ENCODE peak calls at places on chromosome 14, in four cellular contexts. U is fibroblast of the aortic adventitia, A is dorsolateral prefrontal cortex, W is ovary. O is an unnamed sample.

GRCh38 chr14:94423465-94424056 is 29.0 kb downstream of the SERPINA11 start:
- DNase-seq in U (peak), A (peak), W (peak), O (peak)

GRCh38 chr14:77043177-77043983 is 14.9 kb upstream of the IRF2BPL start:
- DNase-seq in U (peak), A (peak), W (peak), O (peak)

GRCh38 chr14:50225974-50226297 is 5.4 kb downstream of the SOS2 start:
- DNase-seq in U (no peak), A (no peak), W (no peak), O (no peak)

GRCh38 chr14:54444701-54445100 is 3.5 kb upstream of the CNIH1 start:
- DNase-seq in U (no peak), A (no peak), W (no peak), O (peak)

GRCh38 chr14:80325112-80325511 is 113.8 kb upstream of the DIO2 start:
- DNase-seq in U (no peak), A (no peak), W (no peak), O (no peak)

GRCh38 chr14:95818581-95818980 is 58.1 kb upstream of the TUNAR start:
- DNase-seq in U (no peak), A (no peak), W (no peak), O (no peak)

GRCh38 chr14:47539065-47539464 is 136.3 kb downstream of the MDGA2 start:
- DNase-seq in U (no peak), A (peak), W (no peak), O (peak)

GRCh38 chr14:24609667-24610344 is at the start of gene GZMH:
- DNase-seq in U (no peak), A (no peak), W (no peak), O (no peak)

GRCh38 chr14:59013672-59014298 is 174.7 kb upstream of the DAAM1 start:
- DNase-seq in U (peak), A (no peak), W (no peak), O (peak)

GRCh38 chr14:61561144-61561543 is 134.2 kb upstream of the HIF1A start:
- DNase-seq in U (peak), A (no peak), W (no peak), O (peak)

GRCh38 chr14:105635560-105635959 is 109.2 kb downstream of the TMEM121 start:
- DNase-seq in U (no peak), A (no peak), W (no peak), O (no peak)

GRCh38 chr14:76977793-76978730 is 50.4 kb downstream of the IRF2BPL start:
- DNase-seq in U (peak), A (no peak), W (peak), O (peak)

GRCh38 chr14:24086193-24086955 is 7.7 kb upstream of the PCK2 start:
- DNase-seq in U (no peak), A (no peak), W (no peak), O (no peak)

GRCh38 chr14:105294142-105294597 is 6.6 kb downstream of the BRF1 start:
- DNase-seq in U (peak), A (peak), W (no peak), O (no peak)

GRCh38 chr14:28875937-28876910 is 109.6 kb downstream of the FOXG1 start:
- DNase-seq in U (no peak), A (no peak), W (no peak), O (no peak)

GRCh38 chr14:86788229-86788628 is 1204.8 kb downstream of the GALC start:
- DNase-seq in U (peak), A (no peak), W (no peak), O (peak)

GRCh38 chr14:90521121-90521929 is 124.5 kb downstream of the CALM1 start:
- DNase-seq in U (peak), A (no peak), W (peak), O (no peak)

GRCh38 chr14:102323102-102323501 is 3.6 kb downstream of the ZNF839 start:
- DNase-seq in U (peak), A (peak), W (peak), O (peak)

GRCh38 chr14:35814371-35815005 is 5.4 kb upstream of the RALGAPA1 start:
- DNase-seq in U (peak), A (no peak), W (no peak), O (peak)

GRCh38 chr14:101559624-101560533 is 1.4 kb upstream of the DIO3 start:
- DNase-seq in U (no peak), A (no peak), W (peak), O (no peak)

GRCh38 chr14:63470877-63471565 is 72.2 kb downstream of the PPP2R5E start:
- DNase-seq in U (peak), A (no peak), W (no peak), O (peak)

GRCh38 chr14:72154645-72155378 is 222.6 kb downstream of the RGS6 start:
- DNase-seq in U (no peak), A (no peak), W (no peak), O (no peak)

GRCh38 chr14:77140937-77141591 is 527 bp downstream of the ZDHHC22 start:
- DNase-seq in U (no peak), A (no peak), W (no peak), O (peak)

GRCh38 chr14:91292476-91292875 is 48.0 kb upstream of the GPR68 start:
- DNase-seq in U (no peak), A (no peak), W (no peak), O (no peak)

GRCh38 chr14:52695481-52696091 is at the start of gene ERO1A:
- DNase-seq in U (peak), A (peak), W (peak), O (peak)

GRCh38 chr14:46490150-46490769 is 161.3 kb downstream of the RPL10L start:
- DNase-seq in U (no peak), A (no peak), W (no peak), O (no peak)

GRCh38 chr14:75650253-75651058 is 10.2 kb downstream of the ERG28 start:
- DNase-seq in U (no peak), A (no peak), W (no peak), O (no peak)

GRCh38 chr14:23640524-23641141 is 4.5 kb downstream of the DHRS2 start:
- DNase-seq in U (peak), A (no peak), W (peak), O (peak)

GRCh38 chr14:67461341-67461985 is 27.1 kb downstream of the TMEM229B start:
- DNase-seq in U (peak), A (no peak), W (no peak), O (peak)

GRCh38 chr14:59199614-59200013 is 11.1 kb downstream of the DAAM1 start:
- DNase-seq in U (no peak), A (no peak), W (no peak), O (no peak)

GRCh38 chr14:61462566-61463195 is 141.3 kb downstream of the PRKCH start:
- DNase-seq in U (peak), A (no peak), W (no peak), O (peak)

GRCh38 chr14:93329965-93330608 is 2.7 kb downstream of the BTBD7 start:
- DNase-seq in U (no peak), A (no peak), W (no peak), O (no peak)

GRCh38 chr14:59407246-59407615 is 57.9 kb downstream of the GPR135 start:
- DNase-seq in U (peak), A (no peak), W (no peak), O (peak)

GRCh38 chr14:51855234-51855633 is 5.2 kb upstream of the GNG2 start:
- DNase-seq in U (no peak), A (no peak), W (no peak), O (peak)

GRCh38 chr14:87805315-87805723 is 187.7 kb downstream of the GALC start:
- DNase-seq in U (peak), A (no peak), W (no peak), O (peak)

GRCh38 chr14:100285021-100285912 is 21.0 kb downstream of the SLC25A29 start:
- DNase-seq in U (peak), A (no peak), W (peak), O (peak)
- H3K4me3 ChIP-seq in U (peak), A (peak), W (peak), O (peak)

GRCh38 chr14:30681752-30682355 is 59.7 kb downstream of the SCFD1 start:
- DNase-seq in U (peak), A (no peak), W (no peak), O (peak)
- TF ChIP-seq CTCF in U (peak), A (no peak), W (no peak), O (peak)

GRCh38 chr14:99205086-99205688 is 66.8 kb downstream of the BCL11B start:
- DNase-seq in U (no peak), A (no peak), W (no peak), O (no peak)
- H3K4me3 ChIP-seq in U (no peak), A (no peak), W (no peak), O (no peak)

DNA sequence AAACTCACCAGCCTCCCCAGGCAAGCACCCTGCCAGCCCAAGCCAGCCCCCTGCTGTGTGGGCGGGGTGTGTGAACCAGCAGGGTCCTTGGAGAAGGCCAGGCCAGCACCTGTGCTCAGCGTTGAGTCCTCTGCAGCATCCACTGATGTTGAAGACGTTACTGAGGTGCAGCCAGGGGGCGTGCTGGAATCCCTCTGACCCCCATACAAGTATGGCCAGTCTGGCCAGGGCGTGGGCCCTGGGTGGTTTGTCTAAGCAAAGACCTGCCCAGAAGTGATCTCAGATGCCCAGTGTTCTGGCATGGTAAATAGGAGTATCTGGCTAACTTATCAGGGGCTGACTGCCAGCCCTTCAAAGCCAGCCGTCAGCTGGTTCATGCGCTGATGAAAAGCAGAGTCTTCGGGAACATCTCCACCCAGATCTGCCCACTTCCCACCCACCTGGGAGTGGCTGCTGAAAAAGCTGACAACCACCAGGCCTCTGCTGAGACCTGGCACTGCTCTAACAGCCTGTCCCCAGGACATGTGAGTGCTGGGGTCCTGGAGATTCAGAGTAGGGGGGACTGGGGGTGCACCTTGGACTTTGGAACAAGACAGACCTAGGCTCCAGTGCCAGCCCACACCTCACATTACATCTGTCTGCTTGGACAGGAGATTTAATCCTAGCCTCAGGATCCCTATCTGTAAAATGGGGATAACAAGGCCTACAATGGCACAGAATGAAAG is 41.1 kb downstream of the ACTN1 start:
- DNase-seq in U (no peak), A (no peak), W (no peak), O (peak)
- TF ChIP-seq CTCF in U (no peak), A (no peak), W (no peak), O (peak)

GRCh38 chr14:74349757-74350156 is 1.5 kb downstream of the VRTN start:
- DNase-seq in U (no peak), A (no peak), W (no peak), O (no peak)

GRCh38 chr14:74350211-74350943 is 2.1 kb downstream of the VRTN start:
- DNase-seq in U (no peak), A (no peak), W (no peak), O (no peak)

GRCh38 chr14:74348241-74348734 is at the start of gene VRTN:
- DNase-seq in U (no peak), A (no peak), W (no peak), O (no peak)

GRCh38 chr14:74347795-74348100 is 523 bp upstream of the VRTN start:
- DNase-seq in U (no peak), A (no peak), W (no peak), O (no peak)

DNA sequence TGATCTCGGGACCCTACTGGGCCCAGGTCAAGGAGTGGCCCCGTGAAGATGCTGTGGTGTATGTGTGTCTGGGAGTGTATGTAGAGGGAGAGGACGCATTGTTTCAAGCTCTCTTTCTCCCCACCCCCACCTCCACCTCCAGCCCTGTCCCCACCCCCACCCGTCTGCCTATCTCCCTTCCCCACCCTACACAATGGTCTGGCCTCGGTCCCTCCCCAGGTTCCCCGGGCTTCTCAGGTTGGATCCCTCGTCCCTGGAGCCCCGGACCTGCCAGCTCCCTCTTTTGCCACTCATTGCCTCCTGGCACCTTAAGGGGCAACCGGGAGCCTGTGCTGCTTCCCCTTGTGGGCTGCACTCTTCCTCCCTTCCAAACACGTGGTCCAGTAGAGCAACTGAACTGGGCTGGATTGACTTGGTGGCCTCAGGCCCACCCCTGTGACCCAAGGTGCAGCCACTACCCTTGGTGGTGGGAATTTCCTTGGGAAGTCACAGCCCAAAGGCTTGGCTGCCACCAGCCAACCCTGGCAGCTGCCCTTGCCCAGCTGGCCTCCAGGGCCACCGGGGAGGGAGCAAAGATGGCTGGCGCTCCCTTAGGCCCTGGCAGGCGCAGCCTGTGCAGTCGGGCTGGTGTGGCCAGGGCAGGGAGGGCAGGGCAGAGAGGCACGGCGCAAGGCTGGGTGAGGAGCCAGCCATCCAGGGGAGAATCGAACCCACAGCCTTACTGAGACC is 628 bp downstream of the VRTN start:
- DNase-seq in U (no peak), A (no peak), W (no peak), O (no peak)
- H3K4me3 ChIP-seq in U (no peak), A (no peak), W (no peak), O (no peak)

GRCh38 chr14:22002860-22003284 is 329.3 kb upstream of the OR4E1 start:
- DNase-seq in U (no peak), A (no peak), W (no peak), O (no peak)
- TF ChIP-seq CTCF in U (no peak), A (peak), W (no peak), O (peak)

DNA sequence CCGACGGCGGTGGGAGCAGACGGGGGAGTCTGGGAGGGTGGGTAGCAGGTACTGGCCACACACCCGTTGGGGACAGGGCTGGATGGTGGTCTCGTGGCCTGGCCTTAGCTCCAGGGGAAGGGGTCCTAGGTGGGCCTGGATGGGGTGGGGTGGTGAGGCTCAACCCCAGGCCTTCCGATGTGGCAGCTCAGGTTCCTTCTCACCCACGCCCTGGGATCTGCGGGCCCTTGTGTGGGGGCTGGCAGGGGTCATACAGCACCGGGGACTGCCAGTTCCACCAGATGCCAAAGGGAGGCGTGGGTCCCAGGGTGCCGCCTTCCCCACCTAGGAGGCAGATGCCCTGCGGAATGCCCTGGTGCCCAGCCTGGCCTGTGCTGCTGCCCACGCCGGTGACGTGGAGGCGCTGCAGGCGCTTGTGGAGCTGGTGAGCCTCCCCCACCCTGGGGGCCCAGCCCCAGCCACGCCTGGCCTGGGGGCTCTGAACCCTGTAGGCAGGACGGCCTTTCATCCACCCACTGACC is 21.0 kb downstream of the ASPG start:
- DNase-seq in U (no peak), A (no peak), W (no peak), O (no peak)
- H3K4me3 ChIP-seq in U (no peak), A (no peak), W (no peak), O (no peak)

DNA sequence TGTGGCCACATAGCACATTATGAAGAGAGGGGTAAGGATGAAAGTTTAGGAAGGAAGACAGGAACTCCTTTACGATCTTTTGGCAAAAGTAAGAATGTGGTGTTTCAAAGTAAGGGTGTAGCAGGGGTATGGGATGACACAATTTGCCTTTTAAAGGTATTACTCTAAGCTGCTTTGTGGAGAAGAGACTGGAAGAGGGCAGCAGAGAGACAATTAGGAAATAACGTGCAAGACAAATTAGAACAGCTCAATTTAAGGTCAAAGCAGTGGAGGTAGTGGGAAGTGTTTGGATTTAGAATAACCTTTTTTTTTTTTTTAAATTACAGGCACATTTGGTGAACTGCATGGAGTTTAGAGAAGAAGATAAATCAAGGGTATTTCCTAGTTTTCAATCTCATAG is 342.6 kb downstream of the NOVA1 start:
- DNase-seq in U (peak), A (no peak), W (no peak), O (peak)
- TF ChIP-seq CTCF in U (peak), A (no peak), W (peak), O (peak)

GRCh38 chr14:34018125-34018524 is 67.3 kb upstream of the EGLN3 start:
- DNase-seq in U (no peak), A (no peak), W (no peak), O (no peak)
- H3K4me3 ChIP-seq in U (peak), A (peak), W (no peak), O (no peak)

O was measured in fibroblast of mammary gland.